ENCODE peak calls at places on chromosomes 4 and X, in six cellular contexts. G is HepG2, Z is H1, X is HCT116, H is GM12878, Q is K562. C is an unnamed sample.
A peak's percentile ranks its signal among the peaks of the same experiment; 100 is the strongest.

GRCh38 chr4:119017634-119018033 is 118.0 kb upstream of the MYOZ2 start:
- DNase-seq in Z (no peak), Q (no peak), H (no peak), X (no peak), G (no peak), C (no peak)

GRCh38 chrX:65673857-65674350 is 6.5 kb downstream of the MSN start:
- DNase-seq in G (no peak), Z (no peak), X (no peak), H (no peak), Q (no peak), C (no peak)

GRCh38 chr4:6750302-6751221 is 32.0 kb upstream of the KIAA0232 start:
- DNase-seq in Q (no peak), X (no peak), H (no peak), Z (no peak), G (no peak), C (no peak)

GRCh38 chrX:40094041-40094899 is 3.5 kb downstream of the BCOR start:
- DNase-seq in X (no peak), Q (no peak), H (no peak), G (no peak), Z (peak; percentile 52), C (peak; percentile 49)

GRCh38 chr4:71140563-71140962 is 147.1 kb downstream of the DCK start:
- DNase-seq in Z (no peak), G (no peak), H (no peak), Q (no peak), X (no peak), C (no peak)

GRCh38 chr4:6957148-6957520 is 47.5 kb downstream of the TBC1D14 start:
- DNase-seq in Z (no peak), H (no peak), G (no peak), X (no peak), Q (no peak), C (no peak)

GRCh38 chr4:4762909-4763814 is 96.3 kb upstream of the MSX1 start:
- DNase-seq in Z (peak; percentile 63), G (no peak), X (peak; percentile 98), Q (no peak), H (peak; percentile 86), C (peak; percentile 38)

GRCh38 chr4:151045907-151046306 is 30.8 kb upstream of the LRBA start:
- DNase-seq in Q (peak; percentile 47), G (peak; percentile 31), X (peak; percentile 21), H (no peak), Z (peak; percentile 52), C (peak; percentile 33)

GRCh38 chr4:2177443-2178093 is 64.4 kb downstream of the HAUS3 start:
- DNase-seq in H (no peak), Z (no peak), G (peak; percentile 8), X (no peak), Q (no peak), C (no peak)

GRCh38 chr4:37453361-37454262 is 209.1 kb downstream of the NWD2 start:
- DNase-seq in Z (peak; percentile 77), G (no peak), H (no peak), X (no peak), Q (peak; percentile 49), C (peak; percentile 65)

GRCh38 chr4:15652191-15652590 is 3.0 kb downstream of the FBXL5 start:
- DNase-seq in H (no peak), G (no peak), Z (no peak), X (no peak), Q (no peak), C (no peak)

GRCh38 chrX:154397888-154398667 is at the start of gene RPL10:
- DNase-seq in G (peak; percentile 92), X (peak; percentile 93), Z (peak; percentile 86), H (peak; percentile 90), Q (peak; percentile 98), C (peak; percentile 91)

GRCh38 chr4:36709986-36710385 is 428.6 kb downstream of the DTHD1 start:
- DNase-seq in G (no peak), Q (no peak), X (no peak), H (no peak), Z (no peak), C (no peak)

GRCh38 chr4:107252621-107253020 is 216.5 kb upstream of the DKK2 start:
- DNase-seq in G (no peak), Q (no peak), X (no peak), Z (no peak), H (no peak), C (no peak)

GRCh38 chr4:10747186-10747585 is 62.6 kb upstream of the CLNK start:
- DNase-seq in X (no peak), H (peak; percentile 80), G (no peak), Q (no peak), Z (no peak), C (no peak)

GRCh38 chr4:3792813-3793212 is 26.6 kb downstream of the ADRA2C start:
- DNase-seq in Z (peak; percentile 93), G (no peak), X (no peak), H (no peak), Q (peak; percentile 23), C (peak; percentile 92)

GRCh38 chr4:128155874-128156456 is 94.9 kb downstream of the LARP1B start:
- DNase-seq in G (no peak), X (no peak), Q (no peak), H (no peak), Z (no peak), C (no peak)

GRCh38 chr4:166458756-166459155 is 585.7 kb downstream of the TLL1 start:
- DNase-seq in H (no peak), G (no peak), X (no peak), Z (no peak), Q (no peak), C (no peak)

GRCh38 chr4:85610450-85610849 is 135.5 kb downstream of the ARHGAP24 start:
- DNase-seq in G (no peak), Z (no peak), H (peak; percentile 94), Q (no peak), X (no peak), C (no peak)

GRCh38 chr4:4424499-4425115 is 37.7 kb downstream of the NSG1 start:
- DNase-seq in Q (no peak), H (no peak), X (no peak), Z (peak; percentile 43), G (no peak), C (no peak)

GRCh38 chrX:46325312-46325877 is 219.8 kb downstream of the ZNF674 start:
- DNase-seq in H (no peak), X (peak; percentile 86), Z (no peak), G (peak; percentile 41), Q (no peak), C (peak; percentile 22)

GRCh38 chr4:118821590-118822293 is 14.2 kb downstream of the SEC24D start:
- DNase-seq in Q (no peak), H (no peak), Z (no peak), X (no peak), G (peak; percentile 4), C (no peak)

GRCh38 chr4:121799208-121799823 is 1.8 kb upstream of the EXOSC9 start:
- DNase-seq in Q (no peak), Z (no peak), X (no peak), H (no peak), G (peak; percentile 74), C (no peak)

GRCh38 chrX:153981771-153982533 is 9.4 kb downstream of the TMEM187 start:
- DNase-seq in G (no peak), H (no peak), Z (no peak), X (no peak), Q (no peak), C (no peak)

GRCh38 chrX:150649096-150649870 is 43.9 kb upstream of the MTMR1 start:
- DNase-seq in G (no peak), Z (no peak), H (no peak), Q (no peak), X (no peak), C (no peak)

GRCh38 chr4:124934921-124935320 is 222.4 kb upstream of the ANKRD50 start:
- DNase-seq in Z (no peak), G (no peak), Q (no peak), H (no peak), X (no peak), C (no peak)

GRCh38 chr4:1356181-1356998 is 9.4 kb downstream of the UVSSA start:
- DNase-seq in H (no peak), G (peak; percentile 36), Q (peak; percentile 84), Z (peak; percentile 93), X (no peak), C (peak; percentile 84)

DNA sequence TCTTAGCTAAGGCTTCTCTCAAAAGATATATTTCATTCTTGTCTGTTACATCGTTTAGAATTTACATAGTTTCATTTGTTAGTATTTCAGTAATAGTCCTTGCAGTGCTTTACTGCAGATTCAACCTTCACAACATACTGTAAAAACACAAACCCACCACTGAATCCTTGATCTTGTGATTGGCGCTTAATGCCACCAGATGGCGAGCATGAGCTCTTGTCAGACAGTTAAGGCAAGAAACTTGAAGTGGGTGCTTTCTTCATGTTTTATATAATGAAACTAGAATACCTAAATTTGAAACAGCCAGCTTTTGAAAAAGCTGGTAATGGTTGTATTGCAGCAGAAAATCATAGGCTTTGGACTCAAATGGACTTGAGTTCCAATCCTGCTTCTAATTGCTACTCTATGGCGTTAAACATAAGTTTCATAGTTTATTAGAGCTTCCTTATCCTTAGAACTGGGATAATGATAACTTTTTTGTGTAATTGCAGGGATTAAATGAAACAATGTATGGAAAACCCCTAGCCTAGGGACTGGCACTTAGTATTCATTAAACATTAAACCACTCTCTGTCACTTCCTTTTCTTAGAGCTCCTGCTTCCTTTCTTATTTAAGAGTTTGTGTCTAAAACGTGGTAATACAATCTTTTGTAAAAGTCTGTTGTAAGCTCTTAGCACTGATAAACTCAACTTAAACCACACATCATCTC is 95.1 kb downstream of the USP9X start:
- DNase-seq in H (peak; percentile 59), Q (peak; percentile 18), Z (no peak), X (peak; percentile 26), G (peak; percentile 39), C (peak; percentile 14)
- TF ChIP-seq ATF3 in H (no peak), Q (no peak), Z (no peak), X (no peak), G (no peak), C (no peak)

GRCh38 chrX:323721-324628 is 5.4 kb upstream of the GTPBP6 start:
- DNase-seq in H (no peak), Q (no peak), X (peak; percentile 67), Z (no peak), G (peak; percentile 68), C (peak; percentile 76)
- TF ChIP-seq ATF3 in H (no peak), Q (no peak), X (no peak), Z (no peak), G (peak; percentile 15), C (no peak)

GRCh38 chr4:137558951-137559350 is 26.7 kb upstream of the PCDH18 start:
- DNase-seq in Q (no peak), X (no peak), Z (no peak), G (no peak), H (no peak), C (no peak)
- TF ChIP-seq ATF3 in Q (no peak), X (no peak), Z (no peak), G (no peak), H (no peak), C (no peak)

DNA sequence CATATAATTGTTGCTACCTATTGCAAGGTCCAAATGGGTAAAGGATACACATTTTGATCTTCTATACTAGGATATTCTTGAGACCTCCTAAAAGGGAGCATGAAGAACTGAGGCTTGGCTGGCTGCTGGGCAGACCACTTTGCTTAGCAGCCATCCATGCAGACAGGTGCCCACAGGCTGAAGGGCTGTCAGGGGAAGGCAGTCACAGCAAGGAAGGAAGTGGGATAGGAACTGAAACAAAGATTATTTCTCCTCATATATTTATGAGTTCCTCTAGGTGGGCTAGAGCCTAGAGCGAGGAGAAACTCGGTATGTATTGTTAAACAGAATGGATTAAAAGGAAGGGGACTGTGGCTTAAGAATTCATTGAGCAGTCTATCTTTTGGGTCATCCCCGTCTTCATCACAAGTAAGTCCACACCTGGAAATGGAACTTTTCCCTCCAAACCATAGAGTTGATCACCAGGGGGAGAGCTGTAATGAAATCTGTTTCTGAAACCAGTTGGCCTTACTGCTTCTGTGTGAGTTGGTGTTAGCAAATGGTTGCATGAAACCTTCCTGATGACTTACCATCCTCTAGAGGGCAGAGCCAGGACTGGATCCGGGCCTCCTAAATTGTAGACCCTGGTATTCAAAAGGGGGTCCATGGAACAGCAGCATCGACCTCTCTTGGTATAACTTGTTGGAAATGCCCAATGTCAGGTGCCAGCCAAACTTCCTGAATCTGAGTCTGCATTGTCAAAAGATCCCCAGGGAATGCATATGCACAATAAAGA is 42.3 kb downstream of the AFF2 start:
- DNase-seq in Q (no peak), G (no peak), X (no peak), Z (no peak), H (no peak), C (no peak)
- TF ChIP-seq ATF3 in Q (no peak), G (no peak), X (no peak), Z (no peak), H (no peak), C (no peak)